ENCODE peak calls at places on chromosomes 6 and 20, in four cellular contexts. Y is head of caudate nucleus, T is HL-60, A is T-helper 1 cell. E is an unnamed sample.

GRCh38 chr20:57682184-57683038 is 27.4 kb downstream of the PMEPA1 start:
- DNase-seq in Y (no peak), T (no peak), A (no peak), E (no peak)

GRCh38 chr6:41371461-41371991 is 36.1 kb downstream of the NCR2 start:
- DNase-seq in Y (peak), T (no peak), A (no peak), E (no peak)

GRCh38 chr6:27375613-27376079 is 12.9 kb upstream of the ZNF391 start:
- DNase-seq in Y (peak), T (no peak), A (no peak), E (no peak)

GRCh38 chr6:32969685-32970412 is 1.5 kb downstream of the BRD2 start:
- DNase-seq in Y (peak), T (peak), A (peak), E (peak)

GRCh38 chr6:11538049-11538798 is 675 bp downstream of the TMEM170B start:
- DNase-seq in Y (peak), T (no peak), A (peak), E (no peak)

GRCh38 chr6:77829736-77830135 is 176.9 kb downstream of the MEI4 start:
- DNase-seq in Y (no peak), T (no peak), A (no peak), E (no peak)

GRCh38 chr20:38965264-38965663 is 3.1 kb downstream of the DHX35 start:
- DNase-seq in Y (no peak), T (no peak), A (no peak), E (no peak)

GRCh38 chr6:170058878-170059485 is 231.9 kb downstream of the DLL1 start:
- DNase-seq in Y (no peak), T (no peak), A (no peak), E (no peak)

GRCh38 chr20:50991076-50991475 is 31.8 kb downstream of the KCNG1 start:
- DNase-seq in Y (no peak), T (no peak), A (no peak), E (no peak)

GRCh38 chr6:67952948-67953347 is 682.1 kb upstream of the ADGRB3 start:
- DNase-seq in Y (no peak), T (no peak), A (no peak), E (no peak)

GRCh38 chr20:44491635-44492395 is 16.1 kb downstream of the TTPAL start:
- DNase-seq in Y (no peak), T (no peak), A (no peak), E (no peak)

GRCh38 chr6:38113810-38114577 is 294.5 kb downstream of the ZFAND3 start:
- DNase-seq in Y (no peak), T (no peak), A (no peak), E (no peak)

GRCh38 chr6:3240595-3240994 is 13.1 kb upstream of the TUBB2B start:
- DNase-seq in Y (no peak), T (no peak), A (no peak), E (no peak)

GRCh38 chr6:42454428-42454791 is 2.7 kb upstream of the TRERF1 start:
- DNase-seq in Y (no peak), T (no peak), A (no peak), E (no peak)

GRCh38 chr20:51095755-51096509 is 73.0 kb upstream of the KCNG1 start:
- DNase-seq in Y (peak), T (no peak), A (no peak), E (peak)

GRCh38 chr6:122825180-122825579 is 36.1 kb downstream of the SMPDL3A start:
- DNase-seq in Y (no peak), T (no peak), A (no peak), E (no peak)

GRCh38 chr20:49583669-49584417 is 15.9 kb upstream of the PTGIS start:
- DNase-seq in Y (no peak), T (peak), A (no peak), E (peak)

GRCh38 chr6:10535198-10535597 is 14.0 kb downstream of the GCNT2 start:
- DNase-seq in Y (no peak), T (no peak), A (no peak), E (no peak)